ENCODE peak calls at places on chromosomes 7 and 10, in ten cellular contexts. S is endothelial cell of umbilical vein; P is CD4-positive, alpha-beta T cell; G is GM23338; C is HL-60; B is foreskin fibroblast; M is cardiac fibroblast; O is endothelial cell; U is progenitor cell of endocrine pancreas; T is spleen. Y is an unnamed sample.

GRCh38 chr10:89206402-89207180 is 526 bp downstream of the CH25H start:
- DNase-seq in T (peak; percentile 85), O (peak; percentile 21), B (no peak), U (no peak), G (peak; percentile 54), P (peak; percentile 48), M (peak; percentile 44), C (no peak), S (no peak), Y (peak; percentile 30)

GRCh38 chr10:34313353-34313752 is 501.7 kb downstream of the PARD3 start:
- DNase-seq in T (no peak), G (no peak), C (no peak), B (no peak), O (no peak), U (no peak), S (no peak), M (no peak), P (no peak), Y (no peak)

GRCh38 chr7:41238851-41239331 is 464.0 kb downstream of the INHBA start:
- DNase-seq in T (no peak), M (peak; percentile 63), C (no peak), P (no peak), O (no peak), B (peak; percentile 71), U (no peak), S (peak; percentile 34), G (no peak), Y (no peak)

GRCh38 chr10:94131885-94132284 is 138.2 kb downstream of the PLCE1 start:
- DNase-seq in O (no peak), S (no peak), P (no peak), B (peak; percentile 45), T (no peak), M (peak; percentile 53), C (no peak), G (no peak), U (no peak), Y (no peak)

GRCh38 chr7:18590744-18591340 is 95.3 kb downstream of the HDAC9 start:
- DNase-seq in T (no peak), O (no peak), M (peak; percentile 77), U (no peak), C (no peak), S (peak; percentile 59), P (no peak), G (peak; percentile 60), B (peak; percentile 36), Y (no peak)

GRCh38 chr7:55510621-55511020 is 61.7 kb downstream of the VOPP1 start:
- DNase-seq in S (no peak), M (no peak), P (no peak), B (no peak), G (no peak), U (no peak), O (no peak), T (no peak), C (no peak), Y (no peak)

GRCh38 chr10:103659674-103660363 is 166.3 kb downstream of the NEURL1 start:
- DNase-seq in U (no peak), T (peak; percentile 86), B (peak; percentile 85), M (peak; percentile 86), G (peak; percentile 37), C (peak; percentile 67), S (peak; percentile 52), P (peak; percentile 27), O (no peak), Y (peak; percentile 84)

GRCh38 chr7:117163101-117163500 is 159.8 kb downstream of the WNT2 start:
- DNase-seq in G (no peak), B (no peak), T (no peak), S (no peak), C (no peak), O (no peak), M (no peak), U (no peak), P (no peak), Y (no peak)

GRCh38 chr10:124894569-124895215 is 47.2 kb upstream of the ZRANB1 start:
- DNase-seq in S (no peak), C (no peak), M (no peak), U (no peak), O (no peak), P (no peak), G (no peak), B (no peak), T (no peak), Y (no peak)

GRCh38 chr10:112565434-112566053 is 118.5 kb downstream of the VTI1A start:
- DNase-seq in U (peak; percentile 46), O (peak; percentile 67), M (peak; percentile 84), G (peak; percentile 87), S (peak; percentile 87), T (no peak), B (peak; percentile 42), C (peak; percentile 49), P (no peak), Y (peak; percentile 59)

GRCh38 chr7:15888090-15888489 is 201.6 kb upstream of the MEOX2 start:
- DNase-seq in G (no peak), T (no peak), U (no peak), B (no peak), S (no peak), P (no peak), M (no peak), C (no peak), O (no peak), Y (no peak)

GRCh38 chr7:94654764-94655561 is 970 bp downstream of the SGCE start:
- DNase-seq in C (no peak), G (peak; percentile 48), B (peak; percentile 64), U (no peak), O (peak; percentile 29), T (no peak), S (peak; percentile 42), M (peak; percentile 68), P (no peak), Y (peak; percentile 59)

GRCh38 chr7:141752634-141753033 is 11.3 kb upstream of the TAS2R3 start:
- DNase-seq in S (no peak), O (no peak), M (peak; percentile 26), U (no peak), B (no peak), C (no peak), T (no peak), P (no peak), G (peak; percentile 83), Y (no peak)

GRCh38 chr7:114082934-114083647 is 164.3 kb upstream of the PPP1R3A start:
- DNase-seq in T (peak; percentile 72), G (peak; percentile 69), C (no peak), B (no peak), P (no peak), U (peak; percentile 37), O (peak; percentile 46), S (peak; percentile 63), M (no peak), Y (peak; percentile 18)

GRCh38 chr10:90470971-90471370 is 386.9 kb downstream of the HTR7 start:
- DNase-seq in M (no peak), B (no peak), P (no peak), G (no peak), C (no peak), S (no peak), U (no peak), O (no peak), T (no peak), Y (no peak)

GRCh38 chr7:139094596-139094995 is 14.9 kb downstream of the ZC3HAV1 start:
- DNase-seq in U (no peak), C (no peak), G (no peak), S (no peak), O (no peak), B (no peak), P (no peak), T (no peak), M (peak; percentile 52), Y (peak; percentile 50)

GRCh38 chr7:90345548-90346319 is 782 bp upstream of the GTPBP10 start:
- DNase-seq in G (peak; percentile 40), B (peak; percentile 31), U (no peak), M (peak; percentile 44), C (peak; percentile 67), P (no peak), S (peak; percentile 60), T (no peak), O (no peak), Y (peak; percentile 20)

GRCh38 chr7:55552320-55553086 is 19.8 kb downstream of the VOPP1 start:
- DNase-seq in T (no peak), M (peak; percentile 83), P (no peak), O (peak; percentile 21), B (peak; percentile 38), C (no peak), G (no peak), S (peak; percentile 96), U (no peak), Y (no peak)

GRCh38 chr10:4549254-4549653 is 276.8 kb upstream of the AKR1E2 start:
- DNase-seq in M (no peak), P (no peak), C (no peak), S (no peak), B (no peak), T (no peak), U (no peak), G (peak; percentile 21), O (no peak), Y (no peak)
- TF ChIP-seq CTCF in M (no peak), P (no peak), C (no peak), S (no peak), B (no peak), T (no peak), U (no peak), G (no peak), O (no peak), Y (no peak)

GRCh38 chr7:50397971-50398324 is 52.2 kb downstream of the FIGNL1 start:
- DNase-seq in T (no peak), C (no peak), O (no peak), G (no peak), P (no peak), U (no peak), B (no peak), M (no peak), S (no peak), Y (no peak)
- TF ChIP-seq CTCF in T (no peak), C (no peak), O (no peak), G (no peak), P (no peak), U (no peak), B (no peak), M (no peak), S (no peak), Y (no peak)

DNA sequence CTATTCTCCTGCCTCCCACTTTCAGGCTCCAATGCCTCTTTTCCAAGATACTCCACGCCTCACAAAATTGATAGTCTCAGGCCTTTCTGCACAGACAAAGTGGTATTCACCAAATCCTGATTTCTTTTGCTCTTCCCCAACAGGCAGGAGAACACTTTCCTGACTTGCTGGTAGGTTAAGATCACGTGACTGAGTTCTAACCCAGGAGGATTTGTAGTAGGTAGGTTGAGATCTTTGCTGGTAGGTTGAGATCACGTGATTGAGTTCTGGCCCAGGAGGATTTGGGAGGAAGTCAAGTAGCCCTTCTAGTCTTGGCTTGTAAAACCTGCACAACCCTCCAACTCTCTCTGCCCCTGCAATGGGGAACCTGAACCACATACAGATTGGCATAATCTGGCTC is 741.5 kb downstream of the TYW1 start:
- DNase-seq in P (no peak), O (no peak), S (no peak), B (no peak), C (no peak), M (no peak), T (no peak), U (no peak), G (no peak), Y (no peak)
- TF ChIP-seq CTCF in P (no peak), O (no peak), S (no peak), B (no peak), C (no peak), M (no peak), T (no peak), U (no peak), G (no peak), Y (no peak)

DNA sequence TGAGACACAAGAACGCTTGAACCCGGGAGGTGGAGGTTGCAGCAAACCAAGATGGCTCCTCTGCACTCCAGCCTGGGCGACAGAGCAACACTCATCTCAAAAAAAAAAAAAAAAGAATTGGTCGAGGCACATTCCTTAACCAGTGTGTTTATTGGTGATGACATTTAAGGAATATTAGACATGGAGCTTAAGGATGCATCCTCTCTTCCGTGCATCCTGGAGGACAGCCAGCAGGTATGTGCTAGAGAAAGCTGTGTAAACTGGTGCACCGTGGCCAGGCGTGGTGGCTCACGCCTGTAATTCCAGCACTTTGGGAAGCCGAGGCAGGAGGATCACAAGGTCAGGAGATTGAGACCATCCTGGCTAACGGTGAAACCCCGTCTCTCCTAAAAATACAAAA is 11.8 kb downstream of the ZKSCAN1 start:
- DNase-seq in U (no peak), B (no peak), P (no peak), O (no peak), C (no peak), T (no peak), G (no peak), S (no peak), M (no peak), Y (no peak)
- TF ChIP-seq CTCF in U (no peak), B (no peak), P (no peak), O (no peak), C (no peak), T (no peak), G (no peak), S (no peak), M (no peak), Y (no peak)